ENCODE peak calls at places on chromosomes 7 and 10, in seven cellular contexts. D is GM12878, G is HepG2, K is HCT116, N is K562, R is SK-N-SH, O is H1. Z is an unnamed sample.

GRCh38 chr10:103451871-103452713 is at the start of gene CALHM2:
- DNase-seq in D (no peak), G (peak; percentile 13), K (no peak), N (no peak), R (peak; percentile 82), O (no peak), Z (no peak)

GRCh38 chr10:113854757-113855626 is 531 bp downstream of the NHLRC2 start:
- DNase-seq in D (no peak), G (peak; percentile 23), K (peak; percentile 31), N (peak; percentile 65), R (peak; percentile 83), O (no peak), Z (peak; percentile 24)

GRCh38 chr7:45451636-45452035 is 122.5 kb upstream of the ADCY1 start:
- DNase-seq in D (no peak), G (no peak), K (no peak), N (no peak), R (no peak), O (no peak), Z (no peak)

GRCh38 chr10:69333205-69333604 is 54.9 kb downstream of the HK1 start:
- DNase-seq in D (no peak), G (no peak), K (no peak), N (no peak), R (peak; percentile 66), O (no peak), Z (peak; percentile 55)

GRCh38 chr7:77327932-77328628 is 88.1 kb downstream of the GSAP start:
- DNase-seq in D (no peak), G (no peak), K (no peak), N (no peak), R (no peak), O (no peak), Z (no peak)

GRCh38 chr7:150372271-150373048 is 3.8 kb downstream of the REPIN1 start:
- DNase-seq in D (no peak), G (no peak), K (no peak), N (no peak), R (no peak), O (no peak), Z (no peak)

GRCh38 chr10:21527634-21528451 is 2.4 kb upstream of the SKIDA1 start:
- DNase-seq in D (no peak), G (no peak), K (no peak), N (no peak), R (no peak), O (no peak), Z (no peak)

GRCh38 chr7:39616138-39616537 is 7.2 kb upstream of the RALA start:
- DNase-seq in D (no peak), G (no peak), K (no peak), N (no peak), R (no peak), O (no peak), Z (no peak)

GRCh38 chr7:92765725-92766124 is 70.6 kb downstream of the CDK6 start:
- DNase-seq in D (no peak), G (no peak), K (peak; percentile 66), N (no peak), R (no peak), O (no peak), Z (no peak)

GRCh38 chr10:63466168-63466935 is 575 bp upstream of the JMJD1C start:
- DNase-seq in D (no peak), G (peak; percentile 54), K (peak; percentile 45), N (peak; percentile 28), R (peak; percentile 55), O (no peak), Z (peak; percentile 77)

GRCh38 chr10:75377869-75378268 is 23.7 kb downstream of the ZNF503 start:
- DNase-seq in D (no peak), G (no peak), K (no peak), N (no peak), R (no peak), O (no peak), Z (no peak)

GRCh38 chr7:7609330-7609729 is 31.2 kb upstream of the UMAD1 start:
- DNase-seq in D (no peak), G (no peak), K (no peak), N (no peak), R (no peak), O (no peak), Z (no peak)

GRCh38 chr7:84799131-84799530 is 387.7 kb downstream of the SEMA3D start:
- DNase-seq in D (no peak), G (no peak), K (no peak), N (no peak), R (no peak), O (no peak), Z (no peak)

GRCh38 chr7:12709731-12710502 is 22.5 kb downstream of the ARL4A start:
- DNase-seq in D (no peak), G (no peak), K (no peak), N (no peak), R (no peak), O (no peak), Z (no peak)

GRCh38 chr7:12708314-12708713 is 20.9 kb downstream of the ARL4A start:
- DNase-seq in D (no peak), G (no peak), K (no peak), N (no peak), R (no peak), O (no peak), Z (no peak)

GRCh38 chr7:12706900-12707536 is 19.6 kb downstream of the ARL4A start:
- DNase-seq in D (no peak), G (no peak), K (no peak), N (no peak), R (no peak), O (no peak), Z (no peak)

GRCh38 chr7:12703881-12704280 is 16.4 kb downstream of the ARL4A start:
- DNase-seq in D (no peak), G (no peak), K (no peak), N (no peak), R (no peak), O (no peak), Z (no peak)

DNA sequence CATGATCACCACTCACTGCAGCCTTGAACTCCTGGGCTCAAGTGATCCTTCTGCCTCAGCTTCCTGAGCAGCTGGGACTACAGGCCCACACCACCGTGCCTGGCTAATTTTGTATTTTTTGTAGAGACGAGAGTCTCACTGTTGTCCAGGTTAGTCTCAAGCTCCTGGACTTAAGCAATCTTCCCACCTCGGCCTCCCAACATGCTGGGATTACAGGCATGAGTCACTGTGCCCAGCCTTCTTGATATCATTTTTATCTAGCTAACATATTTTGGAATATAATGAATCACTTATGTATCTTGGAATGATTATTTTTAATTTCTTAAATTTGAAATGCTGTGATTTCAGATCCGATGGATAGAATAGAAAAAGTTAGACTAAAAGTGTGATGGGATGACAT is 18.4 kb downstream of the ARL4A start:
- DNase-seq in D (no peak), G (no peak), K (no peak), N (no peak), R (no peak), O (no peak), Z (no peak)
- TF ChIP-seq JUND in D (no peak), G (no peak), K (no peak), N (no peak), R (peak; percentile 24), O (no peak), Z (no peak)

GRCh38 chr10:124336186-124336585 is 82.5 kb downstream of the OAT start:
- DNase-seq in D (no peak), G (no peak), K (no peak), N (no peak), R (no peak), O (no peak), Z (no peak)
- TF ChIP-seq JUND in D (no peak), G (no peak), K (no peak), N (no peak), R (no peak), O (no peak), Z (no peak)

GRCh38 chr7:18390523-18390907 is 105.0 kb upstream of the HDAC9 start:
- DNase-seq in D (no peak), G (no peak), K (no peak), N (no peak), R (no peak), O (no peak), Z (no peak)

GRCh38 chr7:18384491-18385143 is 110.9 kb upstream of the HDAC9 start:
- DNase-seq in D (no peak), G (no peak), K (no peak), N (no peak), R (no peak), O (no peak), Z (no peak)

GRCh38 chr7:18386590-18386989 is 109.0 kb upstream of the HDAC9 start:
- DNase-seq in D (no peak), G (no peak), K (no peak), N (no peak), R (no peak), O (no peak), Z (no peak)

DNA sequence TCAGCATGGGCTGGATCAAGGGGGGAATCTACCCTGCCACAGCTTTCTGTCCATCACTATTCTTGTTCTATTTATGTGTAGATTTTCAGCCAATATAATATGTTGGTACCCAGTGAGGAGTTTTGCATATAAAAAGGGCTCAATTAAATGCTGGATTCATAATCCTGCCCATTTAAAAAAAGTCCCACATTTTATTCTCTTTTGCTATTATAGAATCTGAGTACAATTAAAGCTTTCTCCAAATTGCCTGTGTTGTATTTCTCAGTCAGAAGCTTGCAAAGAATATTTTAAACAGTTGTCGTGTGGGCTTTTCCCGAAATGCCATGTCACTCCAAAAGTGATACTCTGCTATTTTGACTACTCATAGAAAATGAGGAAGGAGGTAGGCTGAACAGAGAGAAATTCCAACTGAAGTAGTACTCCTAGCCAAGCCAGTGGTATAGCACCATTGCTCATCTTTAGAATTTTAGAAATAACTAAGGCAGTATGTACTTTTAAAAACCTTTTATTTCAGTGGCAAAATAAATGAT is 108.3 kb upstream of the HDAC9 start:
- DNase-seq in D (no peak), G (no peak), K (no peak), N (no peak), R (no peak), O (no peak), Z (no peak)
- TF ChIP-seq JUND in D (no peak), G (no peak), K (no peak), N (no peak), R (no peak), O (no peak), Z (no peak)

GRCh38 chr7:20307901-20308300 is 22.8 kb upstream of the ITGB8 start:
- DNase-seq in D (no peak), G (no peak), K (no peak), N (no peak), R (no peak), O (no peak), Z (no peak)

GRCh38 chr7:20306499-20306946 is 24.2 kb upstream of the ITGB8 start:
- DNase-seq in D (no peak), G (peak; percentile 62), K (no peak), N (no peak), R (no peak), O (no peak), Z (no peak)

GRCh38 chr7:20304366-20304765 is 26.3 kb upstream of the ITGB8 start:
- DNase-seq in D (no peak), G (peak; percentile 68), K (no peak), N (no peak), R (no peak), O (no peak), Z (no peak)

GRCh38 chr7:20305726-20306125 is 25.0 kb upstream of the ITGB8 start:
- DNase-seq in D (no peak), G (no peak), K (no peak), N (no peak), R (no peak), O (no peak), Z (no peak)

DNA sequence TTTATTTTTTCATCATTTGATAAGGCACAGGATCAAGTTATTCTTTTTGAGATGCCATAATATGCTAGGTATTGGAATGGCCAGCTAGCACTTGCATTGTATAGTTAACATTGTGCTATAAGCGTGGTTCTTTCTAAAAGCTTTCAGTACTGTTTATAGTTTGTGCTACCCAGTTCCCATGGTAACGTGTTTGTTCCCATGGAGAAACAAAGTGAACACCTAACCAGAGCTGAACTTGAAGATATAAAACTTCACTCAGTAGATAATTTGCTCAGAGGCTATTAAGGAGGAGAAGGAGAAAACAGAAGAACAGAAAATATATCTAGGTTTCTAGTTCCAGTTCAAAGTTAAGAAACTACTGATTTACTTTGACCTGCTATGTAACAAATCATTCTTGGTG is 23.6 kb upstream of the ITGB8 start:
- DNase-seq in D (peak; percentile 73), G (no peak), K (no peak), N (peak; percentile 17), R (no peak), O (no peak), Z (no peak)
- TF ChIP-seq JUND in D (no peak), G (no peak), K (no peak), N (no peak), R (no peak), O (no peak), Z (no peak)